ENCODE peak calls at places on chromosomes 7 and 10, in eight cellular contexts. D is left colon; V is fibroblast of pulmonary artery; L is DMS153; R is iPS-NIHi11; K is T-cell; Q is CD4-positive, CD25-positive, alpha-beta regulatory T cell; X is A172. Y is an unnamed sample.

GRCh38 chr10:86486856-86487255 is 34.7 kb downstream of the WAPL start:
- DNase-seq in D (no peak), V (no peak), L (no peak), R (no peak), K (no peak), Q (no peak), X (no peak), Y (no peak)

GRCh38 chr7:46710927-46711326 is 789.9 kb upstream of the IGFBP3 start:
- DNase-seq in D (no peak), V (peak), L (no peak), R (no peak), K (no peak), Q (no peak), X (no peak), Y (no peak)

GRCh38 chr7:142795339-142795863 is 24.6 kb downstream of the PRSS2 start:
- DNase-seq in D (peak), V (no peak), L (no peak), R (peak), K (peak), Q (peak), X (peak), Y (no peak)

GRCh38 chr7:40808409-40808942 is 673.7 kb downstream of the SUGCT start:
- DNase-seq in D (no peak), V (peak), L (no peak), R (no peak), K (no peak), Q (no peak), X (peak), Y (no peak)

GRCh38 chr7:135509589-135509838 is 388 bp downstream of the CNOT4 start:
- DNase-seq in D (no peak), V (peak), L (no peak), R (peak), K (no peak), Q (no peak), X (peak), Y (no peak)

GRCh38 chr7:12674861-12675260 is 12.6 kb upstream of the ARL4A start:
- DNase-seq in D (peak), V (peak), L (no peak), R (peak), K (no peak), Q (peak), X (peak), Y (peak)

GRCh38 chr10:111247781-111248389 is 171.1 kb downstream of the ADRA2A start:
- DNase-seq in D (no peak), V (no peak), L (no peak), R (no peak), K (no peak), Q (no peak), X (peak), Y (no peak)

GRCh38 chr7:98283127-98283886 is 1.8 kb downstream of the BRI3 start:
- DNase-seq in D (peak), V (peak), L (no peak), R (no peak), K (no peak), Q (no peak), X (peak), Y (peak)

GRCh38 chr10:11164806-11165590 is 147.3 kb downstream of the CELF2 start:
- DNase-seq in D (peak), V (peak), L (no peak), R (peak), K (peak), Q (peak), X (peak), Y (peak)

GRCh38 chr10:100907175-100907574 is 5.6 kb upstream of the SLF2 start:
- DNase-seq in D (no peak), V (no peak), L (no peak), R (no peak), K (no peak), Q (no peak), X (no peak), Y (no peak)

Y was measured in KBM-7.